ENCODE peak calls at places on chromosomes 13 and 19, in ten cellular contexts. G is body of pancreas; T is activated CD4-positive, alpha-beta T cell treated with anti-CD3 and anti-CD28 coated beads, Interleukin-2, amount 50 U/mL, for 24 hours; L is effector memory CD4-positive, alpha-beta T cell; D is AG10803; I is AG20443; A is mesothelial cell of epicardium; B is stimulated activated CD4-positive, alpha-beta T cell treated with anti-CD3 and anti-CD28 coated beads, Interleukin-1b, Interleukin-23, amount 100 ng/mL, for 4 hours; C is WTC11; P is brain pericyte. V is an unnamed sample.

GRCh38 chr13:76886005-76886291 is 257 bp downstream of the KCTD12 start:
- DNase-seq in C (no peak), G (no peak), P (no peak), A (no peak), D (no peak), I (no peak), B (no peak), L (no peak), T (peak; percentile 35), V (no peak)

GRCh38 chr13:29479716-29480492 is 115.6 kb downstream of the SLC7A1 start:
- DNase-seq in A (no peak), P (no peak), I (peak; percentile 37), D (no peak), L (no peak), B (no peak), G (no peak), T (no peak), C (no peak), V (no peak)

GRCh38 chr13:21735621-21736401 is 64.9 kb downstream of the FGF9 start:
- DNase-seq in P (no peak), D (no peak), C (no peak), A (no peak), G (no peak), B (no peak), L (no peak), T (no peak), I (peak; percentile 36), V (no peak)

GRCh38 chr19:1429750-1430149 is 8.4 kb upstream of the RPS15 start:
- DNase-seq in T (no peak), P (no peak), A (no peak), B (no peak), G (no peak), C (no peak), D (no peak), L (no peak), I (no peak), V (no peak)

GRCh38 chr19:43784251-43784980 is 3.6 kb upstream of the KCNN4 start:
- DNase-seq in B (peak; percentile 62), C (no peak), A (no peak), G (peak; percentile 29), P (no peak), T (no peak), L (peak; percentile 57), I (peak; percentile 92), D (peak; percentile 75), V (no peak)

GRCh38 chr19:52691215-52691610 is 43.6 kb downstream of the ZNF611 start:
- DNase-seq in T (no peak), D (no peak), P (no peak), B (no peak), A (no peak), C (no peak), I (no peak), L (no peak), G (no peak), V (no peak)

GRCh38 chr19:40539070-40539469 is 37.6 kb upstream of the SHKBP1 start:
- DNase-seq in P (no peak), I (no peak), A (no peak), L (no peak), C (no peak), T (no peak), G (no peak), D (no peak), B (no peak), V (no peak)

GRCh38 chr19:15247107-15248014 is 15.1 kb upstream of the EPHX3 start:
- DNase-seq in G (no peak), D (no peak), L (no peak), B (no peak), T (no peak), P (peak; percentile 61), I (no peak), C (no peak), A (no peak), V (no peak)

GRCh38 chr13:99197257-99197651 is 3.4 kb upstream of the UBAC2 start:
- DNase-seq in G (no peak), P (no peak), D (no peak), B (no peak), C (no peak), T (no peak), L (no peak), I (no peak), A (no peak), V (no peak)

GRCh38 chr13:60282708-60283107 is 114.3 kb upstream of the TDRD3 start:
- DNase-seq in T (no peak), A (no peak), P (no peak), L (no peak), G (no peak), C (no peak), B (no peak), D (no peak), I (no peak), V (no peak)

GRCh38 chr19:46721269-46722003 is 4.5 kb upstream of the PRKD2 start:
- DNase-seq in L (no peak), T (no peak), G (no peak), C (peak; percentile 64), I (no peak), B (no peak), P (no peak), A (no peak), D (no peak), V (no peak)

GRCh38 chr13:67230774-67231480 is 791 bp upstream of the PCDH9 start:
- DNase-seq in A (peak; percentile 77), T (no peak), G (peak; percentile 49), C (peak; percentile 69), D (peak; percentile 52), P (peak; percentile 59), L (no peak), B (peak; percentile 6), I (peak; percentile 67), V (no peak)

GRCh38 chr13:106117035-106117434 is 418.4 kb downstream of the EFNB2 start:
- DNase-seq in A (no peak), D (peak; percentile 47), I (peak; percentile 22), P (peak; percentile 40), T (no peak), C (no peak), L (no peak), G (no peak), B (no peak), V (no peak)

GRCh38 chr13:25111557-25111956 is 15.6 kb downstream of the PABPC3 start:
- DNase-seq in I (no peak), L (no peak), B (no peak), T (no peak), C (no peak), P (no peak), G (no peak), A (no peak), D (no peak), V (no peak)

GRCh38 chr19:52492201-52492960 is 35.1 kb upstream of the ZNF808 start:
- DNase-seq in D (no peak), P (no peak), T (no peak), G (no peak), B (no peak), A (peak; percentile 61), C (peak; percentile 97), L (no peak), I (peak; percentile 29), V (no peak)

GRCh38 chr13:80825276-80825675 is 484.4 kb upstream of the SPRY2 start:
- DNase-seq in C (no peak), D (no peak), A (no peak), L (no peak), T (no peak), B (no peak), P (no peak), G (no peak), I (no peak), V (no peak)

V was measured in glomerular endothelial cell.